ENCODE peak calls at places on chromosomes 5 and 9, in five cellular contexts. One of them, this sample, is unnamed. For H3K4me1, the result is how much of the 10 kb centered on the place peaks cover.

GRCh38 chr5:14280294-14280854 is 137.2 kb downstream of the TRIO start:
- DNase-seq in OCI-LY7: no peak
- DNase-seq in fibroblast of lung: no peak
- DNase-seq in heart right ventricle: no peak
- DNase-seq in H9: no peak
- DNase-seq in this sample: no peak

GRCh38 chr5:136013559-136013958 is 15.2 kb upstream of the TGFBI start:
- DNase-seq in OCI-LY7: no peak
- DNase-seq in H9: no peak
- DNase-seq in heart right ventricle: no peak
- DNase-seq in fibroblast of lung: no peak
- DNase-seq in this sample: no peak

GRCh38 chr9:14322211-14323082 is 8.5 kb upstream of the NFIB start:
- DNase-seq in fibroblast of lung: peak
- DNase-seq in heart right ventricle: peak
- DNase-seq in H9: peak
- DNase-seq in OCI-LY7: peak
- DNase-seq in this sample: peak

GRCh38 chr5:76104027-76104426 is 20.8 kb downstream of the SV2C start:
- DNase-seq in H9: peak
- DNase-seq in heart right ventricle: no peak
- DNase-seq in OCI-LY7: peak
- DNase-seq in fibroblast of lung: no peak
- DNase-seq in this sample: peak

GRCh38 chr9:121884057-121884512 is 209.0 kb downstream of the TTLL11 start:
- DNase-seq in OCI-LY7: no peak
- DNase-seq in heart right ventricle: no peak
- DNase-seq in H9: no peak
- DNase-seq in fibroblast of lung: no peak
- DNase-seq in this sample: peak

GRCh38 chr9:108815156-108815555 is 40.6 kb downstream of the ACTL7B start:
- DNase-seq in heart right ventricle: no peak
- DNase-seq in H9: peak
- DNase-seq in OCI-LY7: no peak
- DNase-seq in fibroblast of lung: no peak
- DNase-seq in this sample: no peak

GRCh38 chr5:55072668-55073067 is 29.8 kb upstream of the GZMA start:
- DNase-seq in H9: no peak
- DNase-seq in heart right ventricle: no peak
- DNase-seq in OCI-LY7: no peak
- DNase-seq in fibroblast of lung: no peak
- DNase-seq in this sample: no peak

GRCh38 chr5:92104126-92104525 is 721.0 kb upstream of the ARRDC3 start:
- DNase-seq in heart right ventricle: no peak
- DNase-seq in fibroblast of lung: no peak
- DNase-seq in OCI-LY7: no peak
- DNase-seq in H9: no peak
- DNase-seq in this sample: no peak

GRCh38 chr5:139636207-139636792 is 11.8 kb upstream of the CXXC5 start:
- DNase-seq in fibroblast of lung: no peak
- DNase-seq in heart right ventricle: no peak
- DNase-seq in OCI-LY7: peak
- DNase-seq in H9: no peak
- DNase-seq in this sample: peak

GRCh38 chr9:35114113-35114847 is 1.4 kb downstream of the ATOSB start:
- DNase-seq in OCI-LY7: peak
- DNase-seq in H9: peak
- DNase-seq in fibroblast of lung: peak
- DNase-seq in heart right ventricle: peak
- DNase-seq in this sample: peak

GRCh38 chr5:34562791-34563190 is 93.3 kb upstream of the RAI14 start:
- DNase-seq in OCI-LY7: no peak
- DNase-seq in H9: no peak
- DNase-seq in heart right ventricle: no peak
- DNase-seq in fibroblast of lung: no peak
- DNase-seq in this sample: no peak

GRCh38 chr9:6788175-6789016 is 30.6 kb downstream of the KDM4C start:
- DNase-seq in H9: peak
- DNase-seq in fibroblast of lung: peak
- DNase-seq in OCI-LY7: no peak
- DNase-seq in heart right ventricle: no peak
- DNase-seq in this sample: no peak

GRCh38 chr9:99000480-99001395 is 57.0 kb downstream of the COL15A1 start:
- DNase-seq in H9: peak
- DNase-seq in heart right ventricle: peak
- DNase-seq in OCI-LY7: peak
- DNase-seq in fibroblast of lung: peak
- DNase-seq in this sample: peak

GRCh38 chr5:35416217-35416988 is 186.1 kb upstream of the PRLR start:
- DNase-seq in fibroblast of lung: no peak
- DNase-seq in heart right ventricle: no peak
- DNase-seq in OCI-LY7: no peak
- DNase-seq in H9: no peak
- DNase-seq in this sample: no peak

GRCh38 chr9:5364294-5364990 is 24.8 kb upstream of the RLN1 start:
- DNase-seq in OCI-LY7: no peak
- DNase-seq in H9: no peak
- DNase-seq in heart right ventricle: no peak
- DNase-seq in fibroblast of lung: peak
- DNase-seq in this sample: no peak

GRCh38 chr9:128992995-128993394 is 35.1 kb downstream of the SH3GLB2 start:
- DNase-seq in heart right ventricle: no peak
- DNase-seq in fibroblast of lung: peak
- DNase-seq in H9: peak
- DNase-seq in OCI-LY7: peak
- DNase-seq in this sample: no peak

GRCh38 chr5:112186401-112186990 is 232.6 kb downstream of the EPB41L4A start:
- DNase-seq in OCI-LY7: peak
- DNase-seq in fibroblast of lung: peak
- DNase-seq in H9: no peak
- DNase-seq in heart right ventricle: no peak
- DNase-seq in this sample: peak

GRCh38 chr5:160030631-160031377 is 21.9 kb downstream of the TTC1 start:
- DNase-seq in OCI-LY7: no peak
- DNase-seq in fibroblast of lung: peak
- DNase-seq in heart right ventricle: no peak
- DNase-seq in H9: no peak
- DNase-seq in this sample: no peak

GRCh38 chr5:161676109-161676508 is 9.4 kb upstream of the GABRA6 start:
- DNase-seq in heart right ventricle: no peak
- DNase-seq in OCI-LY7: peak
- DNase-seq in fibroblast of lung: no peak
- DNase-seq in H9: peak
- DNase-seq in this sample: no peak

GRCh38 chr9:113587471-113588031 is 124.0 kb downstream of the RGS3 start:
- DNase-seq in fibroblast of lung: no peak
- DNase-seq in heart right ventricle: peak
- DNase-seq in H9: peak
- DNase-seq in OCI-LY7: peak
- DNase-seq in this sample: peak

GRCh38 chr5:59557572-59557971 is 336.0 kb downstream of the PDE4D start:
- DNase-seq in fibroblast of lung: peak
- DNase-seq in OCI-LY7: no peak
- DNase-seq in H9: no peak
- DNase-seq in heart right ventricle: no peak
- DNase-seq in this sample: no peak

GRCh38 chr5:55665065-55665464 is 47.1 kb downstream of the SLC38A9 start:
- DNase-seq in OCI-LY7: no peak
- DNase-seq in fibroblast of lung: no peak
- DNase-seq in heart right ventricle: no peak
- DNase-seq in H9: no peak
- DNase-seq in this sample: no peak

GRCh38 chr5:88245893-88246244 is 22.8 kb downstream of the TMEM161B start:
- DNase-seq in heart right ventricle: no peak
- DNase-seq in H9: no peak
- DNase-seq in fibroblast of lung: no peak
- DNase-seq in OCI-LY7: no peak
- DNase-seq in this sample: no peak

GRCh38 chr5:88250010-88250409 is 18.6 kb downstream of the TMEM161B start:
- DNase-seq in H9: no peak
- DNase-seq in fibroblast of lung: no peak
- DNase-seq in heart right ventricle: no peak
- DNase-seq in OCI-LY7: no peak
- DNase-seq in this sample: no peak

GRCh38 chr5:88248094-88248493 is 20.6 kb downstream of the TMEM161B start:
- DNase-seq in heart right ventricle: no peak
- DNase-seq in fibroblast of lung: no peak
- DNase-seq in H9: no peak
- DNase-seq in OCI-LY7: no peak
- DNase-seq in this sample: no peak

GRCh38 chr5:88251048-88251711 is 17.5 kb downstream of the TMEM161B start:
- DNase-seq in H9: no peak
- DNase-seq in fibroblast of lung: peak
- DNase-seq in heart right ventricle: no peak
- DNase-seq in OCI-LY7: no peak
- DNase-seq in this sample: no peak

GRCh38 chr5:88248743-88249540 is 19.7 kb downstream of the TMEM161B start:
- DNase-seq in heart right ventricle: no peak
- DNase-seq in OCI-LY7: no peak
- DNase-seq in fibroblast of lung: no peak
- DNase-seq in H9: no peak
- DNase-seq in this sample: no peak
- H3K4me1 ChIP-seq in heart right ventricle: under half
- H3K4me1 ChIP-seq in OCI-LY7: under half
- H3K4me1 ChIP-seq in fibroblast of lung: under half
- H3K4me1 ChIP-seq in H9: under half
- H3K4me1 ChIP-seq in this sample: under half

GRCh38 chr5:157469073-157469472 is 9.1 kb downstream of the NIPAL4 start:
- DNase-seq in fibroblast of lung: no peak
- DNase-seq in OCI-LY7: no peak
- DNase-seq in heart right ventricle: no peak
- DNase-seq in H9: no peak
- DNase-seq in this sample: no peak
- H3K4me1 ChIP-seq in fibroblast of lung: under half
- H3K4me1 ChIP-seq in OCI-LY7: under half
- H3K4me1 ChIP-seq in heart right ventricle: under half
- H3K4me1 ChIP-seq in H9: under half
- H3K4me1 ChIP-seq in this sample: under half

DNA sequence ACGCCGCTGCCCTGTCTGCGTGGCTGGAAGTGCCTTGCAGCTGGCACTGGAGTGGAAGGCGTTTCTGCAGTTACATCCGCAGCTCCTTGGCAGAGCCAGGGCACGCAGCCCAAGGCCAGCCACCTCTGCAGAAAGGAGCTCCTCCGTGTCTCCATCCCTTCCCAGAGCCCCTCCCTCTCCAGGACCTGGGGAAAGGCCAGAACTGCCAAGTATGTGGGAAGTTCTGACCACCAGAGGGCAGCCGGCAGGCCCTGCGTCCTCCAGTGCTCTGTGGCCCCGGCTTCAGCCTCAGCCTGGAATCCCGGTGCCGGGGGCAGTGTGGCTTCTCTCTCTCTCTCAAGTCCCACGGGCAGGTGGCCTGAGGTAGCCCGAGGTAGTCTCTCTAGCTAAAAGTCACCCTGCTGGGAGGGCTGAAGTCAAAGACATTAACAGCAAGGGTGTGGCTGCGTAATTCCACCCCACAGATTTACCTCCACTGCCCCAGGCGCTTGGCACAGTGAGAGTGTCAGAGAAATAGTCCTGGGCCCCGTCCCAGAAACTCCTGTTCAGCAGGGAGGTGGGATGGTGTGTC is 101.7 kb upstream of the FCN2 start:
- DNase-seq in OCI-LY7: peak
- DNase-seq in heart right ventricle: peak
- DNase-seq in H9: peak
- DNase-seq in fibroblast of lung: peak
- DNase-seq in this sample: peak
- H3K4me1 ChIP-seq in OCI-LY7: under half
- H3K4me1 ChIP-seq in heart right ventricle: under half
- H3K4me1 ChIP-seq in H9: under half
- H3K4me1 ChIP-seq in fibroblast of lung: under half
- H3K4me1 ChIP-seq in this sample: under half

DNA sequence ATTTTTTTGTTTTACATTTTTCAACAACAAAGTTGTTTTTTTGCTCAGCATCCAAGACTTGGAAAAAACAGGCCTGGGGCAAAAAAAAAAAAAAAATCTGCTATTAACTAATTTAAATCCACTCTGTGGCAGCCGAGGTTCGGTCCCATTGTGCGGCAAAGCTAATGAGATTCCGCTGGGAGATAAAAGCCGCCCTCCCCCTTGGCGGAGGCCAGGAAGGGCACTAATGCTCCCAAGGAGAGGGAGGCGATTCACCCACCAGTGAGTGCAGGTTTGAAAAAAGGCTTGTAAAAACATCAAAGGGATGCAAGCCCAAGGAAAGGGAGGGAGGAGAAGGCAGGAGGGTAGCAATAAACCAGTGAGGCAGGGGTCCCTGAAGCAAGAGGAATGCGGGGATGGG is 129.4 kb upstream of the RAPGEF1 start:
- DNase-seq in OCI-LY7: no peak
- DNase-seq in heart right ventricle: no peak
- DNase-seq in H9: peak
- DNase-seq in fibroblast of lung: no peak
- DNase-seq in this sample: no peak
- H3K4me1 ChIP-seq in OCI-LY7: under half
- H3K4me1 ChIP-seq in heart right ventricle: under half
- H3K4me1 ChIP-seq in H9: under half
- H3K4me1 ChIP-seq in fibroblast of lung: under half
- H3K4me1 ChIP-seq in this sample: under half

GRCh38 chr9:133333011-133333410 is 3.0 kb downstream of the SURF6 start:
- DNase-seq in OCI-LY7: no peak
- DNase-seq in heart right ventricle: no peak
- DNase-seq in fibroblast of lung: no peak
- DNase-seq in H9: no peak
- DNase-seq in this sample: no peak
- H3K4me1 ChIP-seq in OCI-LY7: under half
- H3K4me1 ChIP-seq in heart right ventricle: under half
- H3K4me1 ChIP-seq in fibroblast of lung: under half
- H3K4me1 ChIP-seq in H9: under half
- H3K4me1 ChIP-seq in this sample: under half

GRCh38 chr9:68651280-68651893 is 53.7 kb upstream of the PIP5K1B start:
- DNase-seq in fibroblast of lung: no peak
- DNase-seq in heart right ventricle: no peak
- DNase-seq in H9: no peak
- DNase-seq in OCI-LY7: no peak
- DNase-seq in this sample: no peak
- H3K4me1 ChIP-seq in fibroblast of lung: under half
- H3K4me1 ChIP-seq in heart right ventricle: under half
- H3K4me1 ChIP-seq in H9: under half
- H3K4me1 ChIP-seq in OCI-LY7: under half
- H3K4me1 ChIP-seq in this sample: under half

DNA sequence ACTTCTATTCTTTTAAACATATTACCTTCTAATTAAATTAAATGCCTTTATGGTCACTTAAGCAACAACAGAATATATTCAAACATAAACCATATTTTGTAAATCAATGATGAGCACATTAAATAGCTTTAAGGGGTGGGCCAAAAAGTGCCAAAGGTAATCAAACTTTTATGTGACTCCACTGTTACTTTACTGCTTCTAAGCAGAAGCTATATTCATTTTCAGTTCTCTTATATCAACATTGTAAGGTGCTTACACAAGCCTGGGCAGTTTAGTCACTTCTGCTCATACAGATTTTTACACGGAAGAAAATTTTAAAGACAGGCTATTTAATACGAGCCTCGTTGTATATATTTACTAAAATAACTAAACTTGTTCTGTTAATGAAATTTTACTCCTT is 30.0 kb downstream of the RFX3 start:
- DNase-seq in H9: no peak
- DNase-seq in fibroblast of lung: no peak
- DNase-seq in heart right ventricle: no peak
- DNase-seq in OCI-LY7: no peak
- DNase-seq in this sample: no peak
- H3K4me1 ChIP-seq in H9: under half
- H3K4me1 ChIP-seq in fibroblast of lung: under half
- H3K4me1 ChIP-seq in heart right ventricle: under half
- H3K4me1 ChIP-seq in OCI-LY7: under half
- H3K4me1 ChIP-seq in this sample: under half

This sample was measured in SJCRH30.